ENCODE peak calls at places on chromosomes 16 and 17, in five cellular contexts. K is heart left ventricle; D is CD4-positive, alpha-beta memory T cell; P is ovary; O is right atrium auricular region. E is an unnamed sample. For H3K9me3, the result is how much of the 10 kb centered on the place peaks cover.

GRCh38 chr17:42475853-42476252 is 17.2 kb downstream of the ATP6V0A1 start:
- DNase-seq in K (no peak), D (no peak), P (no peak), O (no peak), E (no peak)

GRCh38 chr17:76701471-76701967 is 9.2 kb downstream of the MXRA7 start:
- DNase-seq in K (no peak), D (no peak), P (no peak), O (no peak), E (no peak)

GRCh38 chr16:6081320-6081976 is 983.9 kb upstream of the EEF2KMT start:
- DNase-seq in K (no peak), D (no peak), P (no peak), O (no peak), E (no peak)

GRCh38 chr17:44672479-44673093 is 16.3 kb downstream of the MEIOC start:
- DNase-seq in K (no peak), D (no peak), P (no peak), O (no peak), E (no peak)

GRCh38 chr16:55389426-55390073 is 65.5 kb downstream of the IRX6 start:
- DNase-seq in K (peak), D (no peak), P (no peak), O (no peak), E (no peak)

GRCh38 chr17:46194393-46195216 is 1.4 kb upstream of the KANSL1 start:
- DNase-seq in K (no peak), D (peak), P (no peak), O (no peak), E (peak)

GRCh38 chr17:79075861-79076406 is 1.3 kb downstream of the ENGASE start:
- DNase-seq in K (no peak), D (no peak), P (no peak), O (no peak), E (no peak)

GRCh38 chr16:84577034-84577803 is 40.7 kb downstream of the COTL1 start:
- DNase-seq in K (no peak), D (no peak), P (no peak), O (no peak), E (no peak)

GRCh38 chr17:80673152-80673920 is 128.7 kb downstream of the RPTOR start:
- DNase-seq in K (no peak), D (no peak), P (no peak), O (no peak), E (no peak)

GRCh38 chr17:38922538-38923291 is 2.7 kb upstream of the LASP1NB start:
- DNase-seq in K (peak), D (no peak), P (peak), O (peak), E (no peak)

GRCh38 chr17:13933597-13934276 is 135.6 kb upstream of the COX10 start:
- DNase-seq in K (no peak), D (no peak), P (no peak), O (no peak), E (no peak)

GRCh38 chr17:13931111-13931526 is 138.2 kb upstream of the COX10 start:
- DNase-seq in K (peak), D (no peak), P (no peak), O (no peak), E (no peak)

DNA sequence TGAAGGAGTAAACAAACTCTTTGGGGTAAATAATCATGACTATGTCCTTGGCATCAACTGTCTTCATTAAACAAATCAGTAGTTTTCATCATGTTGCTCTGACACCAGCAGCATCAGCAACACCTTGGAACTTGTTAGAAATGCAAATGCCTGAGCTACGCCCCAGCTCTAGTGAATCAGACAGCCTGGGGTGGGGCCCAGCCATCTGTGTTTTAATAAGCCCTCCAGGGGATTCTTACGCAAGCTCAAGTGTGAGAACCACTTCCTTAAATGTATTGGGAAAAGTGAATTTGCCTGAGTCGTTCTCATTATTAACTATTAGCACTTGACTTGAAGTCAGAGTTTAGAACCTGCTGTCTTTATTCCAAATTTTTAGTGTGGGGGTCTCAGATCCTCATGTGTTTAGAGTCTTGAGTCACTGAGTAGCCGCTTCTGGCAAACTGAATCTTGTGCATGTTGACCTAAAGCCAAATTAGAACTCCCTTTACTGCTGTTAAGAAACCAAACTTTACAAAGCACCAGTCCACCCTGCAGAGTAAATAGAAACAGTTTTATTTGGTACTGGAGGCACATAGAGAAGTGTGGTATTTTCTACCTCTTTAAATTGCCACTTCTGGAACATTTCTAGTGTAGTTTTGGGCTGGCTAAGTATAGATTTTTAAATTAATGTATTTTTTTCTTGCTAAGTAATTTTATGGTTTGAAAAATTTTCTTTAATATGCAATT is 137.4 kb upstream of the COX10 start:
- DNase-seq in K (peak), D (no peak), P (no peak), O (peak), E (no peak)
- H3K9me3 ChIP-seq in K (under half), D (under half), P (under half), O (under half), E (under half)

GRCh38 chr16:68574479-68574878 is 35.4 kb downstream of the ZFP90 start:
- DNase-seq in K (no peak), D (no peak), P (no peak), O (no peak), E (no peak)

GRCh38 chr16:68577352-68577853 is 38.3 kb downstream of the ZFP90 start:
- DNase-seq in K (no peak), D (no peak), P (no peak), O (no peak), E (no peak)

GRCh38 chr16:68575082-68575481 is 36.0 kb downstream of the ZFP90 start:
- DNase-seq in K (no peak), D (no peak), P (no peak), O (no peak), E (no peak)
- H3K9me3 ChIP-seq in K (under half), D (under half), P (under half), O (half or more), E (under half)

DNA sequence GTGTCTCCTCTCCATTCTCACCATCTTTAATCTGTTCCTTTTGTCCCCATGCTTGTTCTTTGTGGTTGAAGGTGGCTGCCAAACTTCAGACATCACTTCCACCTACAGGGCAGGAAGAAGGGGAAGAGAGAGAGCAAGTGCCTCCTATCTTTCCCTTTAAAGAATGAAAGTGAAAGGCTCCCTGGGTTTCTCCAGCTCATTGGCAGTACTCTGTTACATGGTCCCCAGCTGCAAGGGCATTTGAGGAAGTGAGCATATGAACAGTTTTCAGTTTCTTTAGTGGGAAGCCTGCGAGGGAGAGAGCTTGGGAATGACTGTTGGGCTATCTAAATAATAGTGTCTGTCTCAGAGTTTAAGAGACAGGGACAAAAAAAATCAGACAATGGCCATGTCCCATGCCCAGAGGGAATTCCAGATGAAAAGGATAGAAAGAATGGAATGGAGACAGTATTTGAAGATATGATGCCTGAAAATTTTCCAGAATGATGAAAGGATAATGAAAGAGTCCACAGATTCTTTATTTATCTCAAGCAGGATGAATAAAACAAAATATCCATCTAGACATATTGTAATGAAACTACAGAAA is 159.9 kb downstream of the LGALS9B start:
- DNase-seq in K (no peak), D (no peak), P (no peak), O (no peak), E (no peak)
- H3K9me3 ChIP-seq in K (under half), D (under half), P (under half), O (under half), E (under half)

DNA sequence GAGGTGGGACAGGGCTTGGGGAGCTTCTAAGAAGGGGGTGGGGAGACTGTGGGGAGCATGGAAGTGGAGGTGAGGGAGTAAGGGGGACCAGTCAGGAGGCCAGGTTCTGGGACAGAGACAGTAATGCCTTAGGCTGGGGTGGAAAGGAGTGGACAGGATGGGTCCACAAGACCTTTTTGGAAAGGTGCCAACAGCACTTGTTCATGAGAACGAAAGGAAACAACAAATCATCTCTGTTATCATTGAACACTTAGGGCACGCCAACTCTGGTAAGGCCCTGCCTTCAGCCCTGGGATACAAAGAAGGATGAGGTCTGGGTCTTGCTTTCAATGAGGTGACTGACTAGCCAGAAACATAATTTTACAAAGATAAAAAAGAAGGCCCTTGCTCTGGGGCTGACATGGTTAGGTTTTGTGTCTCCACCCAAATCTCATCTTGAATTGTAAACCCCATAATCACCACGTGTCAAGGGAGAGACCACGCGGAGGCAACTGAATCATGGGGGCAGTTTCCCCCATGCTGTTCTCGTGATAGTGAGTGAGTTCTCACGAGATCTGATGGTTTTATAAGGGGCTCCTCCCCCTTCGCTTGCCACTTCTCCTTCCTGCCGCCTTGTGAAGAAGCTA is 113.8 kb downstream of the SLC39A11 start:
- DNase-seq in K (no peak), D (no peak), P (no peak), O (no peak), E (no peak)
- H3K9me3 ChIP-seq in K (under half), D (under half), P (under half), O (under half), E (under half)

GRCh38 chr16:47533744-47534292 is 72.7 kb downstream of the PHKB start:
- DNase-seq in K (no peak), D (no peak), P (no peak), O (no peak), E (no peak)
- H3K9me3 ChIP-seq in K (under half), D (under half), P (under half), O (under half), E (under half)

GRCh38 chr16:64309398-64310110 is 812.3 kb downstream of the CDH11 start:
- DNase-seq in K (no peak), D (no peak), P (no peak), O (no peak), E (no peak)

GRCh38 chr16:64307431-64307830 is 814.4 kb downstream of the CDH11 start:
- DNase-seq in K (no peak), D (no peak), P (no peak), O (no peak), E (no peak)

GRCh38 chr16:64308721-64309120 is 813.1 kb downstream of the CDH11 start:
- DNase-seq in K (no peak), D (no peak), P (no peak), O (no peak), E (no peak)

GRCh38 chr16:64305663-64306062 is 816.2 kb downstream of the CDH11 start:
- DNase-seq in K (no peak), D (no peak), P (no peak), O (no peak), E (no peak)

GRCh38 chr16:64304376-64304775 is 817.5 kb downstream of the CDH11 start:
- DNase-seq in K (no peak), D (no peak), P (no peak), O (no peak), E (no peak)
- H3K9me3 ChIP-seq in K (under half), D (under half), P (under half), O (under half), E (under half)

GRCh38 chr16:35306915-35307314 is 1847.5 kb downstream of the TP53TG3F start:
- DNase-seq in K (no peak), D (no peak), P (no peak), O (no peak), E (no peak)

GRCh38 chr16:35296962-35297653 is 1837.7 kb downstream of the TP53TG3F start:
- DNase-seq in K (no peak), D (no peak), P (no peak), O (no peak), E (no peak)

GRCh38 chr16:35305476-35305875 is 1846.1 kb downstream of the TP53TG3F start:
- DNase-seq in K (no peak), D (no peak), P (no peak), O (no peak), E (no peak)

GRCh38 chr16:35298460-35299243 is 1839.2 kb downstream of the TP53TG3F start:
- DNase-seq in K (no peak), D (no peak), P (no peak), O (no peak), E (no peak)

GRCh38 chr16:35302859-35303258 is 1843.4 kb downstream of the TP53TG3F start:
- DNase-seq in K (no peak), D (no peak), P (no peak), O (no peak), E (no peak)
- H3K9me3 ChIP-seq in K (under half), D (under half), P (under half), O (under half), E (under half)